ENCODE peak calls at places on chromosomes 2 and 18, in four cellular contexts. W, K, C and J are unnamed samples.

GRCh38 chr2:55885129-55885943 is 38.2 kb downstream of the EFEMP1 start:
- DNase-seq in W (no peak), K (no peak), C (peak; percentile 18), J (no peak)

GRCh38 chr2:199932312-199932855 is 21.3 kb downstream of the C2orf69 start:
- DNase-seq in W (no peak), K (no peak), C (no peak), J (peak; percentile 41)

GRCh38 chr2:46964835-46965560 is 49.4 kb upstream of the MCFD2 start:
- DNase-seq in W (no peak), K (no peak), C (no peak), J (no peak)

GRCh38 chr2:29304399-29304798 is 189.2 kb downstream of the CLIP4 start:
- DNase-seq in W (no peak), K (no peak), C (no peak), J (peak; percentile 69)

GRCh38 chr2:219675206-219675605 is 47.8 kb downstream of the SLC4A3 start:
- DNase-seq in W (no peak), K (no peak), C (no peak), J (no peak)

GRCh38 chr18:75101916-75102315 is 107.0 kb downstream of the PTGR3 start:
- DNase-seq in W (no peak), K (no peak), C (no peak), J (no peak)

GRCh38 chr18:36309436-36310391 is 12.2 kb downstream of the FHOD3 start:
- DNase-seq in W (peak; percentile 34), K (no peak), C (peak; percentile 42), J (peak; percentile 76)

GRCh38 chr2:117856415-117857210 is 42.1 kb downstream of the DDX18 start:
- DNase-seq in W (no peak), K (no peak), C (peak; percentile 46), J (no peak)

GRCh38 chr2:129813404-129813803 is 166.1 kb upstream of the RAB6C start:
- DNase-seq in W (no peak), K (no peak), C (no peak), J (no peak)

GRCh38 chr2:62287895-62288589 is 92.1 kb downstream of the B3GNT2 start:
- DNase-seq in W (peak; percentile 49), K (no peak), C (no peak), J (peak; percentile 79)

GRCh38 chr2:62304429-62305417 is 108.8 kb downstream of the B3GNT2 start:
- DNase-seq in W (peak; percentile 37), K (peak; percentile 92), C (no peak), J (peak; percentile 95)

GRCh38 chr2:74006424-74006823 is 21.7 kb downstream of the TET3 start:
- DNase-seq in W (peak; percentile 19), K (peak; percentile 38), C (no peak), J (no peak)

GRCh38 chr2:120275617-120276400 is 23.2 kb downstream of the RALB start:
- DNase-seq in W (no peak), K (no peak), C (no peak), J (no peak)
- TF ChIP-seq POLR2A in W (no peak), K (no peak), C (no peak), J (no peak)

GRCh38 chr2:139478191-139478914 is 698.2 kb upstream of the NXPH2 start:
- DNase-seq in W (no peak), K (no peak), C (no peak), J (no peak)
- TF ChIP-seq CTCF in W (no peak), K (no peak), C (no peak), J (no peak)

DNA sequence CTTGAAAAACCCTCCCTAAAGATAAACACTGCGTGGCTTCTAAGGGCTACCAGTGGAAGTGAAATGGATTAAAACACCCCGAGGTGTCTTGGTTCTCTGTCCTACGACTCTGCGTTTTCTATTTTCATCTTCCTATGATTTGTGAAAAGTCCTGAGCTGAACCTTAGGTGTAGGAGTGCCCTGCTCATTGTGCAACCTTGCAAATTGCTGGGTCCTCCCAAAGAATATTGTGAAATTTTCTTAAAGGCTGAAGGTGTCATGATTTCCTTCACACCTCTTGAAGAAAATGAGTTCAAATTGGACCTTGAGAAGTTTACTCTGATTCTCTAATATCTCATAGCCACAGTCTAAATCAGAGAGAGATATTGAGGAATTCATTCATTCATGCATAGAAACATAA is 1.8 kb upstream of the SLC19A3 start:
- DNase-seq in W (no peak), K (no peak), C (no peak), J (no peak)
- H3K27ac ChIP-seq in W (no peak overlapping the region), K (no peak overlapping the region), C (no peak overlapping the region), J (no peak overlapping the region)

DNA sequence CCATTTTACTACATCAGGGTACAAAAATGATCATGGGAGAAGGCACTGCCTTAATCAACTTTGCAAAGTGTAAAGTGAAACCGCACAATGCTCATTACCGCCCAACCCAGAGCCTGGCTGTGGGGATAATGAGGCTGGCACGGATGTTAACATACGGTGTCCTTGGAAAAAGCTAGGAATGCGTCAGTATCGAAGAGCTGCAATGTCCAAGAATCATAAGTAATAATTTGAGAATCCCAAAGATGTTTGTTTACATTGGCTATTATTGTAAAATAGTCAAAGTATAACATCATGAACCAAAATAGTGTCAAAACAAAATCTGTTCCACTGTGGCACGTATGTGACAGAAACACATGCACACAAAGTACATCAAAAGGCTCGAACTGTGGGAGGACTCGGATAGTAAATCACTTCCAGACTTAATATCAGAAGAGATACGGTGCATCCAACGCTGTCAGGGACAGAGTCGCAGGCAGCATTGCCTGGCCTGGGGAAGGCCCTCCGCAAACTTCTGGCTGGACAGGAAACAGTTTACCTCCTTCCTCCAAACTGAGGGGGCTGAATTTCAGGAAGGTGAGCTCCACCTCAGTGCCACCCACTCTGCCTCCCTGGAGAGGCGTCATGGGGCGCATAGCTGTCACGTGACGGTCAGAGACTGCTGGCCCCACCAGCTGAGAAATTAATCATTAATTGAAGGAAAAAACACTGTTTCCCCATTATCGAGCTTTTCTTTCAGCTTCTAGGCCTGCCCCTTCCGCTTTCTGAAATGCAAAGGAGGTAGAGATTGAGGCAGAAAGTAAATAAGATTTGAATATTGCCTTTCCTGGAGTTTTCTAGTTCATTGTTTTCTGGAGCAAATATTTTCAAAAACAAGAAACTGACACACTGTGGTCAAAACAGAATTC is 1.8 kb upstream of the ID2 start:
- DNase-seq in W (peak; percentile 52), K (no peak), C (peak; percentile 91), J (peak; percentile 72)
- TF ChIP-seq POLR2A in W (no peak), K (no peak), C (peak; percentile 90), J (no peak)

GRCh38 chr2:222610746-222611145 is 45.1 kb downstream of the FARSB start:
- DNase-seq in W (no peak), K (no peak), C (no peak), J (peak; percentile 20)
- TF ChIP-seq CTCF in W (no peak), K (no peak), C (no peak), J (no peak)

GRCh38 chr2:133755515-133756311 is 187.4 kb upstream of the NCKAP5 start:
- DNase-seq in W (peak; percentile 63), K (no peak), C (no peak), J (no peak)
- H3K27ac ChIP-seq in W (peak overlapping the region; percentile 80), K (no peak overlapping the region), C (no peak overlapping the region), J (no peak overlapping the region)

GRCh38 chr2:6865346-6866238 is at the start of gene CMPK2:
- DNase-seq in W (peak; percentile 51), K (peak; percentile 95), C (peak; percentile 50), J (peak; percentile 77)
- TF ChIP-seq POLR2A in W (no peak), K (no peak), C (no peak), J (peak; percentile 41)

DNA sequence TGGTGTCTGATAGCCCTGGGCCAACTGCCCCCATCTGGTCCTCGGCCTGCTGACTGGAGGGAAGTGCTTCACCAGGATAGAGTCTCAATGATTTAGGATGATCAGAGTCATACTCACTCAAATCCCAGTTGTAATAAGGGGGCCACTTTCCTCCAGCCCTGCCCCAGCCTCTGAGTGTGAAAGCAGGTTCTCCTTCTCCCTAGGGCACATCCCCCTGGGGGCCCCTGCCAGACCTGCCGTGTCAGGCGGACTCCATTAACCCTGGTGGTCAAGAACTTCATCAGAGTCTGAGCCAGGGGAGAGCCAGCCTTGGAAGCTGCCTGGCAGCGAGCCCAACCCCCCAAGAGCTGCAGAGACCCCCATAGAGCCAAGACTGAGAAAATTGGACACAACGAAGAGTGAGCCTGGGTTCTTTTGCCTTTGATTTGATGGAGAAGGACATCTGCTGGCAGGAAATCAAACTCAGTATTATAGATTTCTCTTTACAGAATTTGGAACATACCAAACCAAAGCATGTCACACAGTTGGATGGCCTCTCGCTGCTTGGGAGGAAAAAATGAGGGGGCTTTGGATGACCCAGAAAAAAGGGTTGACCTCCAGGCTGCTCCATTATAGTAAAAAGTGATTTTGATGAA is 509.5 kb downstream of the CMPK2 start:
- DNase-seq in W (no peak), K (no peak), C (no peak), J (no peak)
- TF ChIP-seq CTCF in W (no peak), K (no peak), C (no peak), J (no peak)

GRCh38 chr18:78213365-78213994 is 766.1 kb upstream of the SALL3 start:
- DNase-seq in W (peak; percentile 61), K (no peak), C (no peak), J (peak; percentile 24)
- H3K27ac ChIP-seq in W (no peak overlapping the region), K (no peak overlapping the region), C (no peak overlapping the region), J (no peak overlapping the region)

GRCh38 chr18:11149441-11150270 is at the start of gene PIEZO2:
- DNase-seq in W (peak; percentile 68), K (peak; percentile 81), C (peak; percentile 47), J (peak; percentile 22)
- TF ChIP-seq POLR2A in W (no peak), K (no peak), C (no peak), J (no peak)